ENCODE peak calls at places on chromosome 4, in five cellular contexts. L is stimulated activated CD8-positive, alpha-beta memory T cell treated with anti-CD3 and anti-CD28 coated beads, Interleukin-15, amount 100 ng/mL, for 24 hours; I is erythroblast; S is T-helper 17 cell; V is NCI-H1048. M is an unnamed sample.

GRCh38 chr4:58600290-58600689 is 1490.1 kb upstream of the IGFBP7 start:
- DNase-seq in L (no peak), S (no peak), V (no peak), I (no peak), M (no peak)

GRCh38 chr4:174503079-174503724 is 19.1 kb downstream of the HPGD start:
- DNase-seq in V (no peak), L (no peak), I (peak; percentile 13), S (no peak), M (no peak)

GRCh38 chr4:1797861-1798529 is 4.9 kb downstream of the FGFR3 start:
- DNase-seq in L (no peak), V (no peak), I (no peak), S (no peak), M (no peak)

GRCh38 chr4:137609693-137610450 is 77.6 kb upstream of the PCDH18 start:
- DNase-seq in I (no peak), S (no peak), L (no peak), V (no peak), M (no peak)

GRCh38 chr4:165994706-165995105 is 121.7 kb downstream of the TLL1 start:
- DNase-seq in V (no peak), L (no peak), I (no peak), S (no peak), M (no peak)

GRCh38 chr4:24372915-24373314 is 211.4 kb downstream of the DHX15 start:
- DNase-seq in V (no peak), L (no peak), I (no peak), S (no peak), M (no peak)

GRCh38 chr4:75002381-75002780 is 69.5 kb downstream of the PARM1 start:
- DNase-seq in I (no peak), V (no peak), S (no peak), L (no peak), M (no peak)

GRCh38 chr4:83022724-83023427 is 12.1 kb upstream of the COPS4 start:
- DNase-seq in V (no peak), L (no peak), I (no peak), S (no peak), M (no peak)

GRCh38 chr4:76023381-76023780 is at the start of gene CXCL10:
- DNase-seq in S (no peak), V (no peak), L (no peak), I (no peak), M (no peak)

GRCh38 chr4:154744341-154744948 is 645 bp downstream of the LRAT start:
- DNase-seq in V (no peak), L (no peak), S (no peak), I (no peak), M (peak; percentile 64)

GRCh38 chr4:23717528-23718248 is 172.2 kb downstream of the PPARGC1A start:
- DNase-seq in L (no peak), S (no peak), V (no peak), I (peak; percentile 1), M (peak; percentile 36)

GRCh38 chr4:185709802-185710486 is 102.0 kb downstream of the SORBS2 start:
- DNase-seq in I (no peak), S (no peak), L (no peak), V (no peak), M (no peak)

GRCh38 chr4:55736605-55737183 is 82.9 kb upstream of the EXOC1L start:
- DNase-seq in V (no peak), I (peak; percentile 23), L (no peak), S (no peak), M (peak; percentile 15)

GRCh38 chr4:145805490-145805889 is 125.5 kb downstream of the C4orf51 start:
- DNase-seq in L (no peak), V (no peak), S (no peak), I (no peak), M (no peak)

GRCh38 chr4:2103843-2104547 is 44.9 kb downstream of the NAT8L start:
- DNase-seq in V (no peak), S (no peak), L (no peak), I (no peak), M (no peak)

GRCh38 chr4:89661490-89661889 is 175.5 kb downstream of the SNCA start:
- DNase-seq in V (no peak), I (no peak), S (no peak), L (no peak), M (no peak)

GRCh38 chr4:6332669-6333050 is 63.0 kb downstream of the WFS1 start:
- DNase-seq in V (no peak), S (no peak), L (no peak), I (no peak), M (no peak)

GRCh38 chr4:14254252-14254651 is 626.7 kb upstream of the BOD1L1 start:
- DNase-seq in V (no peak), S (no peak), I (no peak), L (no peak), M (no peak)

GRCh38 chr4:82591592-82591991 is 29.8 kb upstream of the TMEM150C start:
- DNase-seq in I (no peak), L (no peak), S (no peak), V (no peak), M (no peak)

GRCh38 chr4:159271857-159272256 is 169.0 kb downstream of the RAPGEF2 start:
- DNase-seq in V (no peak), I (peak; percentile 15), S (no peak), L (no peak), M (no peak)

M was measured in NCI-H526.